ENCODE peak calls at places on chromosomes 16 and 17, in five cellular contexts. G, F, T, P and S are unnamed samples.

GRCh38 chr17:31743767-31744166 is 115.3 kb downstream of the COPRS start:
- DNase-seq in P (no peak), T (peak), F (no peak), G (peak), S (no peak)

GRCh38 chr16:87653234-87653633 is 50.9 kb downstream of the JPH3 start:
- DNase-seq in P (no peak), T (peak), F (no peak), G (no peak), S (no peak)

GRCh38 chr17:81483085-81483861 is 29.3 kb downstream of the ACTG1 start:
- DNase-seq in G (peak), P (no peak), F (no peak), T (peak), S (no peak)

GRCh38 chr16:4694664-4695451 is 1.5 kb downstream of the NUDT16L1 start:
- DNase-seq in T (no peak), F (no peak), P (no peak), G (no peak), S (no peak)

GRCh38 chr17:15651001-15651582 is 31.6 kb upstream of the FBXW10B start:
- DNase-seq in T (no peak), F (peak), G (no peak), P (no peak), S (no peak)

GRCh38 chr17:58818654-58819053 is 63.0 kb downstream of the PPM1E start:
- DNase-seq in G (no peak), F (peak), T (no peak), P (no peak), S (no peak)

GRCh38 chr16:12120331-12120981 is 143.9 kb downstream of the SNX29 start:
- DNase-seq in G (no peak), F (no peak), P (no peak), T (peak), S (no peak)

GRCh38 chr17:28574536-28574935 is 2.2 kb downstream of the ALDOC start:
- DNase-seq in T (no peak), G (no peak), P (no peak), F (no peak), S (no peak)

GRCh38 chr16:31700200-31700529 is 172.5 kb downstream of the AHSP start:
- DNase-seq in T (no peak), F (no peak), P (peak), G (peak), S (no peak)

GRCh38 chr17:40218740-40219072 is 398 bp upstream of the WIPF2 start:
- DNase-seq in F (peak), T (peak), P (peak), G (peak), S (peak)

GRCh38 chr17:33802349-33803272 is 452.5 kb upstream of the CCL2 start:
- DNase-seq in G (no peak), F (no peak), P (no peak), T (no peak), S (no peak)

GRCh38 chr16:53822936-53823529 is 119.1 kb downstream of the FTO start:
- DNase-seq in P (no peak), G (no peak), T (no peak), F (peak), S (no peak)

GRCh38 chr17:48161127-48161905 is 53.8 kb downstream of the SNX11 start:
- DNase-seq in T (no peak), G (no peak), F (no peak), P (no peak), S (no peak)

GRCh38 chr17:16106161-16106891 is 106.7 kb downstream of the TTC19 start:
- DNase-seq in F (no peak), T (peak), G (no peak), P (no peak), S (no peak)

GRCh38 chr17:72501404-72502110 is 380.7 kb downstream of the SOX9 start:
- DNase-seq in P (no peak), F (peak), G (no peak), T (no peak), S (no peak)

GRCh38 chr17:2343421-2343820 is 6.1 kb downstream of the SGSM2 start:
- DNase-seq in G (no peak), P (no peak), F (no peak), T (no peak), S (no peak)

GRCh38 chr17:82384730-82385429 is 13.3 kb downstream of the UTS2R start:
- DNase-seq in F (peak), T (peak), P (no peak), G (peak), S (no peak)

GRCh38 chr16:72474511-72475123 is 302.7 kb upstream of the PMFBP1 start:
- DNase-seq in G (no peak), P (no peak), T (peak), F (peak), S (no peak)

GRCh38 chr17:48814504-48814903 is 2.5 kb downstream of the TTLL6 start:
- DNase-seq in F (peak), G (peak), P (no peak), T (peak), S (peak)

GRCh38 chr16:75462804-75463203 is 1.7 kb downstream of the TMEM170A start:
- DNase-seq in T (peak), G (no peak), P (no peak), F (no peak), S (no peak)

GRCh38 chr17:46047398-46047797 is 48.3 kb downstream of the STH start:
- DNase-seq in P (no peak), F (no peak), G (no peak), T (no peak), S (no peak)

GRCh38 chr16:47990676-47991075 is 165.1 kb downstream of the ABCC12 start:
- DNase-seq in P (no peak), G (peak), T (no peak), F (no peak), S (no peak)

GRCh38 chr16:78584991-78585390 is 485.5 kb downstream of the WWOX start:
- DNase-seq in G (no peak), P (no peak), T (no peak), F (no peak), S (no peak)

GRCh38 chr16:60077791-60078280 is 1343.7 kb upstream of the GOT2 start:
- DNase-seq in G (no peak), F (no peak), T (no peak), P (no peak), S (no peak)

GRCh38 chr16:68539704-68540370 is 746 bp downstream of the ZFP90 start:
- DNase-seq in P (no peak), G (peak), F (peak), T (peak), S (no peak)

GRCh38 chr17:45200701-45201100 is 21.0 kb upstream of the FMNL1 start:
- DNase-seq in P (no peak), G (peak), T (peak), F (peak), S (no peak)

GRCh38 chr17:30701498-30701989 is 122.9 kb downstream of the CRLF3 start:
- DNase-seq in P (no peak), T (no peak), F (peak), G (no peak), S (no peak)

GRCh38 chr17:60087882-60088669 is 9.4 kb upstream of the HEATR6 start:
- DNase-seq in G (peak), T (no peak), P (no peak), F (no peak), S (no peak)

GRCh38 chr16:66489818-66490217 is 60.1 kb downstream of the TK2 start:
- DNase-seq in F (no peak), T (no peak), G (no peak), P (no peak), S (no peak)

GRCh38 chr16:66486199-66486772 is 59.2 kb downstream of the BEAN1 start:
- DNase-seq in P (no peak), T (no peak), F (no peak), G (peak), S (no peak)

GRCh38 chr16:66489385-66489784 is 60.5 kb downstream of the TK2 start:
- DNase-seq in G (no peak), T (no peak), F (no peak), P (no peak), S (no peak)

GRCh38 chr16:66486773-66487579 is 59.9 kb downstream of the BEAN1 start:
- DNase-seq in F (peak), G (peak), T (peak), P (no peak), S (no peak)

GRCh38 chr16:66487580-66488235 is 60.6 kb downstream of the BEAN1 start:
- DNase-seq in P (no peak), G (peak), T (no peak), F (no peak), S (no peak)
- H2BK12ac ChIP-seq in P (no peak), G (no peak), T (peak), F (no peak), S (no peak)

GRCh38 chr17:76710863-76711611 is at the start of gene MXRA7:
- DNase-seq in G (peak), P (no peak), T (peak), F (peak), S (peak)
- H3K23ac ChIP-seq in G (no peak), P (no peak), T (peak), F (no peak), S (peak)

DNA sequence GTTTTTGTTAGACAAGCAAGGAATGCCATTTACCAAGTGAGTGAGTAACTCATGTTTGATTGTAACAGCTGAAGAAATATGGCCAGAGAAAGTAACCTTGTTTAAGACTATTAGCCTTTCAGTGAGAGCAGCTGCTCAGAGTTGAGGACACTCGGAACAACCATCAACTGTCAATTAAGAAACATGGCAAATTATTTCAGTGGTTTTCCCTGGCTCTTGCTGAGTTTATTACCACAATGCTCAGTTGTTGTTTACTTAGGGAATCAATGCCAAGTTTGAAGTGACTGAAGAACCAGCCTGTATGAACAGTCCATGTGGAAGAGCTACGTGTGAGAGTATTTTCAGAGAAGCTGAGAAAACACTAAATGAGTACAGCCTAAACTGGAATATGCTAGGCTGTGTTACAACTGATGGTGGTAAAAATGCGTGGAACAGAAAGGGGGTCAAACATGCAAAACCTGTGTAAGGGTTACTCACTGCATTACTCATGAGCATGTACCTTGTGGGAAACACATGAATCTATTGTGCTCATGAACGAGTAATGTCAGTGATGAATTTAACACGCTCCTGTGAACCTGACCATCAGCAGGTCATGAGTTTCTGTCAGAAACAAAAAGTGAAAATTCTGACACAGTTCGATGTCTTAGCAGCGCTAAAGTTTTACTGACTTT is 33.7 kb downstream of the GNA13 start:
- DNase-seq in F (peak), G (no peak), T (peak), P (no peak), S (no peak)
- H2BK5ac ChIP-seq in F (no peak), G (no peak), T (no peak), P (no peak), S (no peak)

DNA sequence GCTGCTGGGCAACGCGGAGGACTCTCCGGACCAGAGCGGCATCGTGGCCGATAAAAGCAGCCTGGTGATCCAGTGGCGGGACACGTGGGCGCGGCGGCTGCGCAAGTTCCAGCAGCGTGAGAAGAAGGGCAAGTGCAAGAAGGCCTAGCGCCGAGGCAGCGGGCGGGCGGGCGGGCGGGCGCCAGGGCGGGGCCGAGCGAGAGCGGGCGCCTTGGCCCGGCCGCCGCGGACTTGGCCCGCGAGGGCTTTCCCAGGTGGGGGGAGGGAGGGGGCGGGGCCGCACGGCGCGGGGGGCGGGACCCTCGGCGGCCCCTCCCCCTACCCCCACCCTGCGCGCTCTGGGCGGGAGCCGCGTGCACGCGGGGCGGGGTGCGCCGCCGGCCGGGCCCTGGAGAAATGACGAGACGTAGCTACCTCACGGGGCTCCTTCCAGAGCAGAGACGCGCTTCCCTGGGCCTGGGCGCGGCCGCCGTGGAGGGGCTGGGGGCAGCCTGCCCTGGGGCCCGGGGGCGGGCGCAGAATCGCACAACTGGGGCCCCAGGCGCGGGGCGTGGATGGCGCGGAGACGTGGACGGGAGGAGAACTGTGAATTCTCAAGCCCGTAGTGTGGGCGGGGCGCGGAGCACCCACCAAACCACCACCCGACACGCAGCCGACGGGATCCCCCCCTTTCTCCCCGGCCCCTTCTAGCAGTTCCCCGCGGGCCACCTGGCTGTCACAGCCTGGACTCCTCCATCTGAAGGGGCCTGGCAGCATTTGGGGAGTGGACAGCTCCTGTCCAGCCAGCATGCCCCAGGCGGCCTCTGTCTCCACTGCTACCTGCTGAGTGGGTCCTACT is 218.7 kb downstream of the NTN1 start:
- DNase-seq in T (peak), P (no peak), G (peak), F (peak), S (peak)
- H2BK12ac ChIP-seq in T (peak), P (peak), G (no peak), F (no peak), S (peak)

GRCh38 chr17:17710355-17710727 is 29.1 kb downstream of the RAI1 start:
- DNase-seq in G (no peak), P (no peak), T (no peak), F (no peak), S (no peak)

GRCh38 chr17:17710728-17711541 is 29.7 kb downstream of the RAI1 start:
- DNase-seq in P (no peak), T (peak), G (peak), F (no peak), S (no peak)

GRCh38 chr17:17708816-17709215 is 27.6 kb downstream of the RAI1 start:
- DNase-seq in T (no peak), F (no peak), G (no peak), P (no peak), S (no peak)

GRCh38 chr17:17708301-17708700 is 27.0 kb downstream of the RAI1 start:
- DNase-seq in T (no peak), G (no peak), P (no peak), F (no peak), S (no peak)

GRCh38 chr17:17709815-17710321 is 28.6 kb downstream of the RAI1 start:
- DNase-seq in T (no peak), P (no peak), G (no peak), F (no peak), S (no peak)
- H3K23ac ChIP-seq in T (no peak), P (no peak), G (no peak), F (no peak), S (peak)

GRCh38 chr17:57609878-57610270 is 135.2 kb downstream of the CCDC182 start:
- DNase-seq in F (peak), T (no peak), G (no peak), P (no peak), S (no peak)
- H2BK5ac ChIP-seq in F (no peak), T (no peak), G (no peak), P (no peak), S (no peak)

GRCh38 chr16:63527404-63527803 is 1491.2 kb upstream of the CDH8 start:
- DNase-seq in T (no peak), P (no peak), G (no peak), F (no peak), S (no peak)

GRCh38 chr16:63530974-63531373 is 1494.7 kb upstream of the CDH8 start:
- DNase-seq in G (no peak), P (no peak), T (no peak), F (no peak), S (no peak)

GRCh38 chr16:63530208-63530607 is 1494.0 kb upstream of the CDH8 start:
- DNase-seq in P (no peak), T (no peak), F (no peak), G (no peak), S (no peak)
- H2BK12ac ChIP-seq in P (no peak), T (no peak), F (no peak), G (no peak), S (no peak)

DNA sequence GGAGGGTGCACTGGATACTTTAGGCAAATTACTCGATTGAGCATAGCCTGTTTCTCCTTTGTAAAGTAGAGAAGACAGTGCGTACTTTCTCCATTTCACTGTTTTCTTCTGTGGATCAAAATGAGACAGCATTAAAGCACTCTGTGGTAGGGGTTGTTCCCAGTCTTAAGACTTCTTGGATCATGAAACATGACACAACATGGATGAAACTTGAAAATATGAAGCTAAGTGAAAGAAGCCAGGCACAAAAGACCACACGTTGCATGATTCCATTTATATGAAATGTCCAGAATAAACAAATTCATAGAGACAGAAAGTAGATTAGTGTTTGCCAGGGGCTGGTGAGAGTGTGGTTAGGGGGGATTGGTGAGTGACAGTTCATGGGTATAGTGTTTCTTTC is 61.8 kb upstream of the MED9 start:
- DNase-seq in F (no peak), T (no peak), G (no peak), P (no peak), S (no peak)
- H3K23ac ChIP-seq in F (no peak), T (no peak), G (no peak), P (no peak), S (no peak)